ENCODE peak calls at places on chromosomes 3 and 15, in eight cellular contexts. One of them, this sample, is unnamed.

GRCh38 chr3:151210676-151211381 is 7.8 kb upstream of the GPR171 start:
- DNase-seq in fibroblast of lung: no peak
- DNase-seq in osteocyte: no peak
- DNase-seq in neural progenitor cell: peak
- DNase-seq in MM.1S: no peak
- DNase-seq in Calu3: peak
- DNase-seq in natural killer cell: no peak
- DNase-seq in cardiac muscle cell: no peak
- DNase-seq in this sample: no peak

GRCh38 chr3:48983096-48983495 is 6.9 kb upstream of the P4HTM start:
- DNase-seq in fibroblast of lung: no peak
- DNase-seq in cardiac muscle cell: no peak
- DNase-seq in neural progenitor cell: no peak
- DNase-seq in natural killer cell: no peak
- DNase-seq in Calu3: no peak
- DNase-seq in MM.1S: no peak
- DNase-seq in osteocyte: no peak
- DNase-seq in this sample: no peak

GRCh38 chr3:151974067-151974466 is 100.6 kb downstream of the SUCNR1 start:
- DNase-seq in MM.1S: no peak
- DNase-seq in Calu3: no peak
- DNase-seq in neural progenitor cell: peak
- DNase-seq in natural killer cell: no peak
- DNase-seq in cardiac muscle cell: no peak
- DNase-seq in osteocyte: no peak
- DNase-seq in fibroblast of lung: peak
- DNase-seq in this sample: peak

GRCh38 chr3:173007079-173007723 is 133.8 kb downstream of the SPATA16 start:
- DNase-seq in osteocyte: no peak
- DNase-seq in MM.1S: no peak
- DNase-seq in neural progenitor cell: no peak
- DNase-seq in cardiac muscle cell: no peak
- DNase-seq in fibroblast of lung: no peak
- DNase-seq in Calu3: no peak
- DNase-seq in natural killer cell: no peak
- DNase-seq in this sample: no peak

GRCh38 chr3:107392549-107393165 is 15.4 kb downstream of the CCDC54 start:
- DNase-seq in fibroblast of lung: peak
- DNase-seq in osteocyte: no peak
- DNase-seq in cardiac muscle cell: no peak
- DNase-seq in MM.1S: no peak
- DNase-seq in neural progenitor cell: no peak
- DNase-seq in natural killer cell: no peak
- DNase-seq in Calu3: no peak
- DNase-seq in this sample: no peak

GRCh38 chr15:91202510-91202909 is 102.5 kb downstream of the SV2B start:
- DNase-seq in Calu3: no peak
- DNase-seq in cardiac muscle cell: no peak
- DNase-seq in MM.1S: no peak
- DNase-seq in natural killer cell: no peak
- DNase-seq in fibroblast of lung: no peak
- DNase-seq in neural progenitor cell: no peak
- DNase-seq in osteocyte: peak
- DNase-seq in this sample: no peak

GRCh38 chr3:17643691-17644090 is 98.7 kb downstream of the TBC1D5 start:
- DNase-seq in natural killer cell: no peak
- DNase-seq in MM.1S: no peak
- DNase-seq in Calu3: no peak
- DNase-seq in cardiac muscle cell: no peak
- DNase-seq in osteocyte: no peak
- DNase-seq in fibroblast of lung: peak
- DNase-seq in neural progenitor cell: no peak
- DNase-seq in this sample: no peak

GRCh38 chr3:5021116-5021515 is 41.9 kb downstream of the BHLHE40 start:
- DNase-seq in MM.1S: no peak
- DNase-seq in osteocyte: no peak
- DNase-seq in Calu3: no peak
- DNase-seq in cardiac muscle cell: no peak
- DNase-seq in neural progenitor cell: no peak
- DNase-seq in natural killer cell: no peak
- DNase-seq in fibroblast of lung: no peak
- DNase-seq in this sample: no peak

GRCh38 chr3:171058873-171059603 is 32.5 kb upstream of the SLC2A2 start:
- DNase-seq in Calu3: no peak
- DNase-seq in osteocyte: no peak
- DNase-seq in natural killer cell: no peak
- DNase-seq in MM.1S: no peak
- DNase-seq in cardiac muscle cell: no peak
- DNase-seq in neural progenitor cell: no peak
- DNase-seq in fibroblast of lung: no peak
- DNase-seq in this sample: no peak
- TF ChIP-seq CTCF in Calu3: no peak
- TF ChIP-seq CTCF in osteocyte: no peak
- TF ChIP-seq CTCF in natural killer cell: no peak
- TF ChIP-seq CTCF in MM.1S: no peak
- TF ChIP-seq CTCF in cardiac muscle cell: no peak
- TF ChIP-seq CTCF in neural progenitor cell: no peak
- TF ChIP-seq CTCF in fibroblast of lung: no peak
- TF ChIP-seq CTCF in this sample: no peak

GRCh38 chr3:99875925-99876781 is 58.5 kb downstream of the CMSS1 start:
- DNase-seq in cardiac muscle cell: peak
- DNase-seq in natural killer cell: peak
- DNase-seq in osteocyte: peak
- DNase-seq in MM.1S: peak
- DNase-seq in Calu3: peak
- DNase-seq in neural progenitor cell: peak
- DNase-seq in fibroblast of lung: peak
- DNase-seq in this sample: no peak
- TF ChIP-seq CTCF in cardiac muscle cell: no peak
- TF ChIP-seq CTCF in natural killer cell: no peak
- TF ChIP-seq CTCF in osteocyte: peak
- TF ChIP-seq CTCF in MM.1S: no peak
- TF ChIP-seq CTCF in Calu3: no peak
- TF ChIP-seq CTCF in neural progenitor cell: peak
- TF ChIP-seq CTCF in fibroblast of lung: no peak
- TF ChIP-seq CTCF in this sample: no peak

GRCh38 chr3:31567036-31567435 is 34.3 kb downstream of the STT3B start:
- DNase-seq in osteocyte: no peak
- DNase-seq in neural progenitor cell: peak
- DNase-seq in natural killer cell: no peak
- DNase-seq in Calu3: peak
- DNase-seq in MM.1S: no peak
- DNase-seq in fibroblast of lung: no peak
- DNase-seq in cardiac muscle cell: peak
- DNase-seq in this sample: no peak
- TF ChIP-seq CTCF in osteocyte: peak
- TF ChIP-seq CTCF in neural progenitor cell: peak
- TF ChIP-seq CTCF in natural killer cell: peak
- TF ChIP-seq CTCF in Calu3: no peak
- TF ChIP-seq CTCF in MM.1S: peak
- TF ChIP-seq CTCF in fibroblast of lung: peak
- TF ChIP-seq CTCF in cardiac muscle cell: peak
- TF ChIP-seq CTCF in this sample: no peak

GRCh38 chr3:64327039-64327804 is 102.0 kb upstream of the PRICKLE2 start:
- DNase-seq in Calu3: no peak
- DNase-seq in osteocyte: no peak
- DNase-seq in natural killer cell: no peak
- DNase-seq in MM.1S: no peak
- DNase-seq in neural progenitor cell: no peak
- DNase-seq in cardiac muscle cell: no peak
- DNase-seq in fibroblast of lung: no peak
- DNase-seq in this sample: no peak

GRCh38 chr3:64332461-64333350 is 107.4 kb upstream of the PRICKLE2 start:
- DNase-seq in neural progenitor cell: no peak
- DNase-seq in natural killer cell: no peak
- DNase-seq in fibroblast of lung: peak
- DNase-seq in osteocyte: no peak
- DNase-seq in MM.1S: no peak
- DNase-seq in cardiac muscle cell: no peak
- DNase-seq in Calu3: no peak
- DNase-seq in this sample: no peak

GRCh38 chr3:64331605-64332004 is 106.3 kb upstream of the PRICKLE2 start:
- DNase-seq in cardiac muscle cell: no peak
- DNase-seq in fibroblast of lung: no peak
- DNase-seq in Calu3: no peak
- DNase-seq in osteocyte: no peak
- DNase-seq in neural progenitor cell: no peak
- DNase-seq in natural killer cell: no peak
- DNase-seq in MM.1S: no peak
- DNase-seq in this sample: no peak

DNA sequence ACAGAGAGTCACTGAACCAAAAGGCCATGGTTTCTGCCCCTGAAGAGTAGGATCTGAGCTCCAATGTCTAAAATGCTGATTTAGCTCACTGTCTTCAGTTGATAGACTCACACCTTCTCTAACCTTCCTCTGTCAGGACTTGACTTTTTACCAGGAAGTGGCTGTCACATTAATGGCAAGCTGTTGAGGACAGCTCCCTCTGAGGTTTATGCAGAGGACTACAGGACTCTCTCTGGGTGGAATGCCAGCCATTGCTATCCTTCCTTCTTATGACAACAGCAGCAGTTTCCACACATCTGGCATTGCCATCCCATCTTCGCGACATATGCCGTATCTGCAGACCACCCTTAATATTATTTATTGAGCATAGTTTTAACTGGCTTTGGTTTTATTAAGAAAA is 103.8 kb upstream of the PRICKLE2 start:
- DNase-seq in natural killer cell: no peak
- DNase-seq in fibroblast of lung: no peak
- DNase-seq in cardiac muscle cell: peak
- DNase-seq in neural progenitor cell: no peak
- DNase-seq in osteocyte: no peak
- DNase-seq in MM.1S: no peak
- DNase-seq in Calu3: no peak
- DNase-seq in this sample: no peak
- TF ChIP-seq CTCF in natural killer cell: no peak
- TF ChIP-seq CTCF in fibroblast of lung: no peak
- TF ChIP-seq CTCF in cardiac muscle cell: no peak
- TF ChIP-seq CTCF in neural progenitor cell: peak
- TF ChIP-seq CTCF in osteocyte: no peak
- TF ChIP-seq CTCF in MM.1S: no peak
- TF ChIP-seq CTCF in Calu3: no peak
- TF ChIP-seq CTCF in this sample: peak

GRCh38 chr3:137511655-137512054 is 252.5 kb upstream of the SOX14 start:
- DNase-seq in natural killer cell: no peak
- DNase-seq in fibroblast of lung: no peak
- DNase-seq in osteocyte: no peak
- DNase-seq in neural progenitor cell: no peak
- DNase-seq in cardiac muscle cell: no peak
- DNase-seq in Calu3: no peak
- DNase-seq in MM.1S: no peak
- DNase-seq in this sample: no peak

GRCh38 chr3:137509354-137510045 is 254.6 kb upstream of the SOX14 start:
- DNase-seq in osteocyte: no peak
- DNase-seq in natural killer cell: no peak
- DNase-seq in cardiac muscle cell: no peak
- DNase-seq in MM.1S: no peak
- DNase-seq in fibroblast of lung: no peak
- DNase-seq in neural progenitor cell: peak
- DNase-seq in Calu3: no peak
- DNase-seq in this sample: no peak

GRCh38 chr3:137519602-137520001 is 244.5 kb upstream of the SOX14 start:
- DNase-seq in osteocyte: no peak
- DNase-seq in MM.1S: no peak
- DNase-seq in fibroblast of lung: no peak
- DNase-seq in natural killer cell: no peak
- DNase-seq in neural progenitor cell: no peak
- DNase-seq in cardiac muscle cell: no peak
- DNase-seq in Calu3: no peak
- DNase-seq in this sample: no peak

DNA sequence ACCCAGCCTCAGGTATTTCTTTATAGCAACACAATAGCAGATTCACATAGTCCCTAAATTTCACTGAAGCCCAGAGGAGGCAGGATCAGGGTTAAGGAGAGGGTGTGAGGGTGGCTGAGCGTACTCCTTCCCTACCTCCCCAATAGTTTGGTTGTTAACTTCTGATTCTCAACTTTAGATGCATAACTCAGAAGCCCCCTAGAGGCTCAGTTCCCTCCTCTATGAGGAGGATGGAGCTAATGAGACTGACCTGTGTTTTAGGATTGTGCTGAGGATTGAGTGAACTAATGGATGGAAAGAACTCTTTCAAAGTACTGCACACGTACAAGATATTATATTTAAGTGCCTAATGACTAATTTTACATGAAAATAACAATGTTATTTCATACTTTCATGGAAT is 249.3 kb upstream of the SOX14 start:
- DNase-seq in fibroblast of lung: no peak
- DNase-seq in MM.1S: no peak
- DNase-seq in osteocyte: no peak
- DNase-seq in cardiac muscle cell: no peak
- DNase-seq in natural killer cell: no peak
- DNase-seq in neural progenitor cell: peak
- DNase-seq in Calu3: no peak
- DNase-seq in this sample: no peak
- TF ChIP-seq CTCF in fibroblast of lung: no peak
- TF ChIP-seq CTCF in MM.1S: no peak
- TF ChIP-seq CTCF in osteocyte: no peak
- TF ChIP-seq CTCF in cardiac muscle cell: no peak
- TF ChIP-seq CTCF in natural killer cell: no peak
- TF ChIP-seq CTCF in neural progenitor cell: peak
- TF ChIP-seq CTCF in Calu3: no peak
- TF ChIP-seq CTCF in this sample: peak

GRCh38 chr15:45111390-45112142 is 2.4 kb downstream of the DUOX2 start:
- DNase-seq in natural killer cell: no peak
- DNase-seq in fibroblast of lung: no peak
- DNase-seq in MM.1S: no peak
- DNase-seq in cardiac muscle cell: no peak
- DNase-seq in Calu3: no peak
- DNase-seq in neural progenitor cell: peak
- DNase-seq in osteocyte: no peak
- DNase-seq in this sample: no peak
- TF ChIP-seq CTCF in natural killer cell: no peak
- TF ChIP-seq CTCF in fibroblast of lung: no peak
- TF ChIP-seq CTCF in MM.1S: no peak
- TF ChIP-seq CTCF in cardiac muscle cell: no peak
- TF ChIP-seq CTCF in Calu3: no peak
- TF ChIP-seq CTCF in neural progenitor cell: peak
- TF ChIP-seq CTCF in osteocyte: no peak
- TF ChIP-seq CTCF in this sample: no peak

DNA sequence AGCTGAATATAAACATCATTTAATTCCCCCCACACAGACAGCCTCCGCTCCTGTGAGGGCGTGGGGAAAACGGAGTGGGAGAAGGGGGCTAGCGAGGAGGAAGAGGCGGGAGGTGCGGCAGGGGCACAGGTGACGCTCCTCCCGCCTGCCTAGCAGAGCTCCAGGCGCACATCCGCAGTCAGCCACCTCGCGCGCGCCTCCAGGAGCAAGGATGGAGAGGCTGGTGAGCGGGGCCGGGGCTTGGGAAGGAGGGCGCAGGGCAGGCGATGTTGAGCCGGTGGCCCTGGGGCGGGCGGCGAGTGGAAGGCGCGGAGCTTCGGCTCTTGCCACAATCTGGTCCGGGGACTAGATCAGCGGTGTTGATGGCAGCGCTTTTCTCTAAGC is at the start of gene CD200:
- DNase-seq in neural progenitor cell: peak
- DNase-seq in fibroblast of lung: peak
- DNase-seq in MM.1S: no peak
- DNase-seq in natural killer cell: peak
- DNase-seq in cardiac muscle cell: peak
- DNase-seq in Calu3: peak
- DNase-seq in osteocyte: peak
- DNase-seq in this sample: no peak
- TF ChIP-seq CTCF in neural progenitor cell: peak
- TF ChIP-seq CTCF in fibroblast of lung: peak
- TF ChIP-seq CTCF in MM.1S: no peak
- TF ChIP-seq CTCF in natural killer cell: no peak
- TF ChIP-seq CTCF in cardiac muscle cell: no peak
- TF ChIP-seq CTCF in Calu3: no peak
- TF ChIP-seq CTCF in osteocyte: no peak
- TF ChIP-seq CTCF in this sample: no peak

This sample was measured in D721Med.